ENCODE peak calls at places on chromosomes 12 and 14, in ten cellular contexts. Z is HFF-Myc, W is GM12865, P is IMR-90, C is breast epithelium, S is esophagus squamous epithelium, G is AG10803, R is cardiac muscle cell, K is WERI-Rb-1, B is A549. X is an unnamed sample.

GRCh38 chr12:30437044-30437443 is 258.6 kb downstream of the IPO8 start:
- DNase-seq in Z (no peak), S (no peak), R (peak), W (no peak), G (no peak), B (no peak), P (no peak), C (no peak), K (no peak), X (peak)

GRCh38 chr12:30041096-30041495 is 257.4 kb upstream of the TMTC1 start:
- DNase-seq in B (no peak), P (no peak), R (no peak), Z (no peak), K (no peak), C (no peak), S (no peak), W (no peak), G (no peak), X (no peak)

GRCh38 chr12:65699251-65699650 is 125.0 kb upstream of the HMGA2 start:
- DNase-seq in G (peak), K (no peak), C (no peak), R (peak), S (no peak), P (peak), B (peak), W (no peak), Z (no peak), X (peak)

GRCh38 chr14:23294734-23295561 is 7.7 kb downstream of the PPP1R3E start:
- DNase-seq in Z (no peak), S (no peak), B (peak), R (peak), G (peak), C (peak), K (peak), P (peak), W (peak), X (peak)

GRCh38 chr12:47207829-47208248 is 128.1 kb upstream of the AMIGO2 start:
- DNase-seq in Z (no peak), G (no peak), S (no peak), K (no peak), B (no peak), R (no peak), P (no peak), W (peak), C (no peak), X (no peak)

GRCh38 chr12:75881910-75882309 is 149.7 kb downstream of the PHLDA1 start:
- DNase-seq in R (peak), B (no peak), P (peak), Z (no peak), C (no peak), G (no peak), W (no peak), S (no peak), K (no peak), X (no peak)

GRCh38 chr12:367972-368371 is 21.1 kb downstream of the KDM5A start:
- DNase-seq in C (no peak), R (no peak), S (no peak), Z (no peak), G (no peak), P (no peak), K (no peak), W (no peak), B (no peak), X (no peak)

GRCh38 chr12:96233168-96233567 is 39.0 kb downstream of the ELK3 start:
- DNase-seq in G (no peak), W (no peak), K (no peak), S (no peak), C (no peak), P (no peak), Z (no peak), R (peak), B (no peak), X (peak)

GRCh38 chr12:60230103-60230502 is 634.3 kb downstream of the SLC16A7 start:
- DNase-seq in G (peak), Z (no peak), B (no peak), R (no peak), S (no peak), W (no peak), K (no peak), P (peak), C (no peak), X (peak)

GRCh38 chr12:108306014-108306501 is 33.1 kb downstream of the CMKLR1 start:
- DNase-seq in K (no peak), G (peak), P (peak), B (no peak), C (no peak), Z (peak), S (no peak), R (peak), W (no peak), X (peak)

GRCh38 chr12:103560604-103561101 is 26.4 kb upstream of the STAB2 start:
- DNase-seq in B (peak), S (no peak), C (no peak), R (peak), W (no peak), P (peak), G (peak), K (no peak), Z (peak), X (peak)

GRCh38 chr12:58727526-58727925 is 192.8 kb downstream of the LRIG3 start:
- DNase-seq in K (no peak), G (peak), S (no peak), W (no peak), B (no peak), P (peak), Z (no peak), C (no peak), R (peak), X (peak)

GRCh38 chr14:24135834-24136683 is at the start of gene PSME1:
- DNase-seq in Z (peak), S (peak), K (peak), C (peak), W (peak), G (peak), P (peak), R (peak), B (peak), X (peak)

GRCh38 chr14:76720382-76720813 is 40.9 kb upstream of the VASH1 start:
- DNase-seq in B (no peak), G (peak), Z (no peak), C (peak), P (peak), K (no peak), W (peak), S (no peak), R (peak), X (peak)

GRCh38 chr14:91395998-91396660 is 21.5 kb downstream of the CCDC88C start:
- DNase-seq in R (no peak), K (no peak), Z (no peak), C (no peak), P (no peak), W (no peak), S (no peak), G (no peak), B (no peak), X (no peak)

GRCh38 chr14:91606851-91607250 is 96.7 kb upstream of the PPP4R3A start:
- DNase-seq in K (no peak), P (no peak), C (no peak), W (no peak), G (no peak), S (no peak), Z (no peak), R (peak), B (no peak), X (peak)

GRCh38 chr12:23760495-23760894 is 189.0 kb downstream of the SOX5 start:
- DNase-seq in G (no peak), S (no peak), Z (no peak), R (no peak), C (no peak), P (no peak), W (no peak), K (no peak), B (no peak), X (peak)

GRCh38 chr12:125111403-125111802 is 46.2 kb downstream of the AACS start:
- DNase-seq in W (no peak), S (no peak), K (no peak), P (peak), Z (no peak), B (no peak), C (no peak), G (no peak), R (peak), X (peak)

GRCh38 chr14:70602254-70602653 is 1.8 kb upstream of the MED6 start:
- DNase-seq in K (no peak), B (no peak), G (no peak), Z (no peak), W (peak), S (no peak), P (no peak), C (no peak), R (no peak), X (no peak)

GRCh38 chr14:26276757-26277156 is 321.1 kb downstream of the NOVA1 start:
- DNase-seq in G (no peak), P (no peak), B (peak), Z (no peak), K (peak), R (no peak), W (no peak), S (no peak), C (no peak), X (no peak)

GRCh38 chr12:29739279-29739991 is 44.3 kb downstream of the TMTC1 start:
- DNase-seq in B (no peak), Z (no peak), G (no peak), C (no peak), S (no peak), W (no peak), K (no peak), P (peak), R (no peak), X (no peak)

GRCh38 chr14:80055226-80055625 is 156.1 kb downstream of the DIO2 start:
- DNase-seq in G (peak), B (no peak), K (no peak), R (no peak), C (no peak), S (no peak), Z (no peak), P (peak), W (no peak), X (peak)

GRCh38 chr12:108194585-108194984 is 65.5 kb downstream of the WSCD2 start:
- DNase-seq in P (no peak), W (no peak), B (no peak), G (no peak), K (no peak), S (no peak), R (no peak), Z (no peak), C (no peak), X (no peak)

GRCh38 chr14:53975444-53975843 is 18.8 kb upstream of the BMP4 start:
- DNase-seq in W (no peak), R (no peak), G (no peak), B (no peak), Z (no peak), S (no peak), K (no peak), C (no peak), P (no peak), X (no peak)

GRCh38 chr12:7497661-7498060 is 5.9 kb downstream of the CD163 start:
- DNase-seq in Z (no peak), K (no peak), W (no peak), S (no peak), G (peak), C (no peak), R (no peak), P (no peak), B (no peak), X (peak)

GRCh38 chr14:95524706-95525512 is 8.5 kb upstream of the SYNE3 start:
- DNase-seq in S (no peak), R (no peak), K (no peak), W (no peak), G (peak), Z (no peak), C (no peak), B (no peak), P (peak), X (no peak)

GRCh38 chr12:83010169-83010804 is 323.6 kb downstream of the TMTC2 start:
- DNase-seq in S (no peak), W (peak), Z (no peak), C (no peak), R (no peak), B (no peak), G (no peak), K (no peak), P (no peak), X (no peak)

GRCh38 chr12:1640630-1641234 is 11.7 kb downstream of the WNT5B start:
- DNase-seq in G (no peak), C (no peak), Z (no peak), P (no peak), B (no peak), R (no peak), W (no peak), K (no peak), S (no peak), X (no peak)

GRCh38 chr14:100416921-100417451 is 93.8 kb downstream of the SLC25A47 start:
- DNase-seq in B (peak), P (peak), S (no peak), Z (no peak), W (no peak), R (no peak), K (no peak), C (no peak), G (peak), X (peak)

GRCh38 chr12:22088886-22089285 is 42.9 kb downstream of the CMAS start:
- DNase-seq in W (no peak), G (no peak), C (no peak), R (no peak), Z (no peak), B (no peak), S (no peak), P (no peak), K (no peak), X (no peak)

GRCh38 chr14:79758985-79759384 is 452.3 kb downstream of the DIO2 start:
- DNase-seq in S (no peak), R (no peak), K (no peak), Z (no peak), P (no peak), W (no peak), C (no peak), G (no peak), B (no peak), X (no peak)

GRCh38 chr12:18158774-18159557 is 69.0 kb upstream of the RERGL start:
- DNase-seq in B (peak), W (peak), S (no peak), C (no peak), P (peak), K (peak), Z (peak), G (peak), R (peak), X (peak)

GRCh38 chr14:96461950-96462798 is 40.0 kb upstream of the PAPOLA start:
- DNase-seq in G (no peak), R (no peak), P (no peak), S (no peak), Z (no peak), C (no peak), B (no peak), K (no peak), W (no peak), X (no peak)

GRCh38 chr12:128644664-128645296 is 179.0 kb downstream of the SLC15A4 start:
- DNase-seq in R (no peak), K (peak), P (no peak), G (no peak), S (no peak), Z (no peak), B (peak), W (peak), C (no peak), X (no peak)

DNA sequence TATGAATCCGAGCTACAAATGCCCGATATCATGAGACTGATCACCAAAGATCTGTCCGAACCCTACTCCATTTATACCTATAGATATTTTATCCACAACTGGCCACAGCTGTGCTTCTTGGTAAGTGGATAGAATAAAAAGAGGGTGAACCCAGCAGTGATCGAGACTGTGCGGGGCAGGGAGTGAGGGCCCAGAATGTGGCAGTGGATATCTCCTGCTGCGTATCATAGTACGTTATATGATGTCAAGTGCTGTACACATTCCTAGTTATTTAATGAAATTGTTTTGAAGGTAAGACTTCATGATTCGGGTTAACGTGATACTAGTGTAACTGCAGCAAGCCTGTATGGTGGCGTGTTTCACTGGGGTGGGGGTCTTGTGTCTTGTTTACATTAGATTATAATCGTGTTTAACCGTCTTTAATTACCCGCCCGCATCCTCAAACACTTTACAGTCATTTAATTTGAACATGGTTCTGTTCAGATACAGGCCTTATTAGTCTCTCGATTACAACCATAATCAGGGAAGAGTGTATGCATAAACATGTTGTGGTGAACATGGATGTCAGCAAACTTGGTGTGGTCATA is 1.3 kb downstream of the NAA30 start:
- DNase-seq in K (no peak), B (no peak), R (peak), P (peak), Z (no peak), W (no peak), S (no peak), G (no peak), C (no peak), X (no peak)
- TF ChIP-seq CTCF in K (no peak), B (no peak), R (no peak), P (no peak), Z (no peak), W (no peak), S (no peak), G (no peak), C (no peak), X (no peak)

GRCh38 chr12:2963760-2964292 is 4.6 kb downstream of the TEAD4 start:
- DNase-seq in Z (no peak), S (no peak), P (peak), R (peak), K (no peak), B (no peak), W (no peak), C (no peak), G (no peak), X (peak)
- H3K4me3 ChIP-seq in Z (no peak), S (no peak), P (no peak), R (no peak), K (no peak), B (no peak), W (no peak), C (no peak), G (no peak), X (peak)

DNA sequence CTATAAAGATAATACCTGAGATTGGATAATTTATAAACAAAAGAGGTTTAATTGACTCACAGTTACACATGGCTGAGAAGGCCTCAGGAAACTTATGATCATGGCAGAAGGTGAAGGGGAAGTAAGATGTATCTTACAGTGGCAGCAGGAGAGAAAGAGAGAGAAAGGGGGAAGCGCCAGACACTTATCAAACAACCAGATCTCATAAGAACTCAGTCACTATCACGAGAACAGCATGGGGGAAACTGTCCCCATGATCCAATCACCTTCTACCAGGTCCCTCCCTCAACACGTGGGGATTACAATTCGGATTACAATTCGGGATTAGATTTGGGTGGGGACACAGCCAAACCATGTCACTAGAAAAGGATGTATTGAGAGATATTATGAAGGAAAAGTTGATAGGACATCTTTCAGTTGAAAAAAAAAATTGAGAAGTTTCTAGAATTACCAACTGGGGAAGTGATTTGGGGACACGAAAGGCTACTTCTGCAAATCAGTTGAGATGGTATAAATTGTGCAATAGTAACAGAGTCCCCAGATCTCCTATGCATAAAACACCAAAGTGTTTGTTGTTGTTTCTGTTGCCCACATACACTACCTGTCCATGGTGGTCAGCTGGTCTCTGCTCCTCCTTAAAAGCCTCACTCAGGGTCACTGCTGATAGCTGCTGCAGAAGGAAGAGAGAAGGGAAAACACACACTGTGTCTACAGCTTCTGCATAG is 465.4 kb downstream of the PDZRN4 start:
- DNase-seq in G (no peak), R (no peak), S (no peak), W (no peak), Z (no peak), B (no peak), C (no peak), P (no peak), K (no peak), X (no peak)
- TF ChIP-seq CTCF in G (no peak), R (no peak), S (no peak), W (no peak), Z (no peak), B (no peak), C (no peak), P (no peak), K (no peak), X (no peak)

GRCh38 chr12:132587781-132588180 is 22.6 kb downstream of the LRCOL1 start:
- DNase-seq in W (no peak), K (no peak), B (no peak), R (no peak), G (no peak), Z (no peak), S (no peak), P (no peak), C (no peak), X (no peak)

GRCh38 chr12:132591107-132591935 is 19.1 kb downstream of the LRCOL1 start:
- DNase-seq in S (no peak), W (no peak), B (no peak), R (no peak), K (no peak), P (no peak), C (no peak), Z (no peak), G (no peak), X (no peak)

GRCh38 chr12:132588821-132589669 is 21.3 kb downstream of the LRCOL1 start:
- DNase-seq in Z (no peak), P (peak), S (no peak), G (no peak), R (no peak), W (no peak), K (no peak), C (no peak), B (no peak), X (no peak)

GRCh38 chr12:132588319-132588718 is 22.1 kb downstream of the LRCOL1 start:
- DNase-seq in W (no peak), S (no peak), C (no peak), G (no peak), P (no peak), R (no peak), Z (no peak), K (no peak), B (no peak), X (no peak)

GRCh38 chr12:132589856-132590255 is 20.5 kb downstream of the LRCOL1 start:
- DNase-seq in B (no peak), Z (no peak), S (no peak), P (no peak), K (no peak), R (no peak), W (no peak), G (no peak), C (no peak), X (no peak)
- H3K4me3 ChIP-seq in B (no peak), Z (no peak), S (no peak), P (no peak), K (no peak), R (no peak), W (no peak), G (no peak), C (no peak), X (no peak)